ENCODE peak calls at places on chromosome 1, in nine cellular contexts. One of them, this sample, is unnamed.

GRCh38 chr1:85208488-85208887 is 7.7 kb upstream of the SYDE2 start:
- DNase-seq in cardiac fibroblast: no peak
- DNase-seq in stomach: no peak
- DNase-seq in lower leg skin: no peak
- DNase-seq in NT2/D1: no peak
- DNase-seq in NCI-H345: no peak
- DNase-seq in T-helper 2 cell: no peak
- DNase-seq in T-helper 9 cell: no peak
- DNase-seq in breast epithelium: no peak
- DNase-seq in this sample: no peak

GRCh38 chr1:63731117-63732043 is 42.4 kb upstream of the ROR1 start:
- DNase-seq in cardiac fibroblast: peak
- DNase-seq in stomach: no peak
- DNase-seq in lower leg skin: peak
- DNase-seq in NT2/D1: no peak
- DNase-seq in NCI-H345: no peak
- DNase-seq in T-helper 2 cell: no peak
- DNase-seq in T-helper 9 cell: no peak
- DNase-seq in breast epithelium: no peak
- DNase-seq in this sample: no peak

GRCh38 chr1:147089457-147089856 is 82.8 kb downstream of the PRKAB2 start:
- DNase-seq in cardiac fibroblast: no peak
- DNase-seq in stomach: no peak
- DNase-seq in lower leg skin: no peak
- DNase-seq in NT2/D1: no peak
- DNase-seq in NCI-H345: no peak
- DNase-seq in T-helper 2 cell: no peak
- DNase-seq in T-helper 9 cell: no peak
- DNase-seq in breast epithelium: no peak
- DNase-seq in this sample: no peak

GRCh38 chr1:197787056-197787455 is 11.8 kb upstream of the DENND1B start:
- DNase-seq in cardiac fibroblast: peak
- DNase-seq in stomach: no peak
- DNase-seq in lower leg skin: no peak
- DNase-seq in NT2/D1: no peak
- DNase-seq in NCI-H345: no peak
- DNase-seq in T-helper 2 cell: no peak
- DNase-seq in T-helper 9 cell: no peak
- DNase-seq in breast epithelium: no peak
- DNase-seq in this sample: no peak

GRCh38 chr1:1236176-1236763 is 4.2 kb downstream of the B3GALT6 start:
- DNase-seq in cardiac fibroblast: no peak
- DNase-seq in stomach: no peak
- DNase-seq in lower leg skin: no peak
- DNase-seq in NT2/D1: no peak
- DNase-seq in NCI-H345: no peak
- DNase-seq in T-helper 2 cell: no peak
- DNase-seq in T-helper 9 cell: no peak
- DNase-seq in breast epithelium: no peak
- DNase-seq in this sample: no peak

GRCh38 chr1:110068646-110069301 is 1.7 kb downstream of the ALX3 start:
- DNase-seq in cardiac fibroblast: no peak
- DNase-seq in stomach: no peak
- DNase-seq in lower leg skin: no peak
- DNase-seq in NT2/D1: no peak
- DNase-seq in NCI-H345: no peak
- DNase-seq in T-helper 2 cell: no peak
- DNase-seq in T-helper 9 cell: no peak
- DNase-seq in breast epithelium: no peak
- DNase-seq in this sample: no peak

GRCh38 chr1:21490774-21491482 is 18.3 kb upstream of the ALPL start:
- DNase-seq in cardiac fibroblast: peak
- DNase-seq in stomach: no peak
- DNase-seq in lower leg skin: peak
- DNase-seq in NT2/D1: no peak
- DNase-seq in NCI-H345: no peak
- DNase-seq in T-helper 2 cell: no peak
- DNase-seq in T-helper 9 cell: no peak
- DNase-seq in breast epithelium: no peak
- DNase-seq in this sample: no peak

GRCh38 chr1:244878681-244879080 is 14.3 kb upstream of the HNRNPU start:
- DNase-seq in cardiac fibroblast: no peak
- DNase-seq in stomach: peak
- DNase-seq in lower leg skin: no peak
- DNase-seq in NT2/D1: no peak
- DNase-seq in NCI-H345: no peak
- DNase-seq in T-helper 2 cell: no peak
- DNase-seq in T-helper 9 cell: no peak
- DNase-seq in breast epithelium: no peak
- DNase-seq in this sample: no peak

GRCh38 chr1:226962421-226963391 is 22.6 kb downstream of the COQ8A start:
- DNase-seq in cardiac fibroblast: no peak
- DNase-seq in stomach: no peak
- DNase-seq in lower leg skin: no peak
- DNase-seq in NT2/D1: no peak
- DNase-seq in NCI-H345: no peak
- DNase-seq in T-helper 2 cell: no peak
- DNase-seq in T-helper 9 cell: no peak
- DNase-seq in breast epithelium: no peak
- DNase-seq in this sample: no peak

GRCh38 chr1:211944733-211945500 is 90.4 kb downstream of the INTS7 start:
- DNase-seq in cardiac fibroblast: peak
- DNase-seq in stomach: peak
- DNase-seq in lower leg skin: no peak
- DNase-seq in NT2/D1: no peak
- DNase-seq in NCI-H345: no peak
- DNase-seq in T-helper 2 cell: no peak
- DNase-seq in T-helper 9 cell: no peak
- DNase-seq in breast epithelium: no peak
- DNase-seq in this sample: no peak

GRCh38 chr1:170619167-170620030 is 44.5 kb upstream of the PRRX1 start:
- DNase-seq in cardiac fibroblast: peak
- DNase-seq in stomach: no peak
- DNase-seq in lower leg skin: no peak
- DNase-seq in NT2/D1: no peak
- DNase-seq in NCI-H345: peak
- DNase-seq in T-helper 2 cell: no peak
- DNase-seq in T-helper 9 cell: no peak
- DNase-seq in breast epithelium: no peak
- DNase-seq in this sample: no peak

GRCh38 chr1:32250893-32251716 is at the start of gene LCK:
- DNase-seq in cardiac fibroblast: no peak
- DNase-seq in stomach: no peak
- DNase-seq in lower leg skin: no peak
- DNase-seq in NT2/D1: no peak
- DNase-seq in NCI-H345: no peak
- DNase-seq in T-helper 2 cell: peak
- DNase-seq in T-helper 9 cell: peak
- DNase-seq in breast epithelium: no peak
- DNase-seq in this sample: no peak

GRCh38 chr1:32773764-32774463 is 43.2 kb downstream of the YARS1 start:
- DNase-seq in cardiac fibroblast: no peak
- DNase-seq in stomach: no peak
- DNase-seq in lower leg skin: no peak
- DNase-seq in NT2/D1: no peak
- DNase-seq in NCI-H345: no peak
- DNase-seq in T-helper 2 cell: no peak
- DNase-seq in T-helper 9 cell: no peak
- DNase-seq in breast epithelium: no peak
- DNase-seq in this sample: no peak

GRCh38 chr1:154972213-154972516 is 1.6 kb upstream of the SHC1 start:
- DNase-seq in cardiac fibroblast: no peak
- DNase-seq in stomach: no peak
- DNase-seq in lower leg skin: no peak
- DNase-seq in NT2/D1: no peak
- DNase-seq in NCI-H345: no peak
- DNase-seq in T-helper 2 cell: no peak
- DNase-seq in T-helper 9 cell: no peak
- DNase-seq in breast epithelium: no peak
- DNase-seq in this sample: no peak

GRCh38 chr1:107640207-107640606 is 324.8 kb downstream of the VAV3 start:
- DNase-seq in cardiac fibroblast: no peak
- DNase-seq in stomach: no peak
- DNase-seq in lower leg skin: no peak
- DNase-seq in NT2/D1: no peak
- DNase-seq in NCI-H345: no peak
- DNase-seq in T-helper 2 cell: no peak
- DNase-seq in T-helper 9 cell: no peak
- DNase-seq in breast epithelium: no peak
- DNase-seq in this sample: no peak

GRCh38 chr1:15525043-15525958 is 1.3 kb upstream of the CASP9 start:
- DNase-seq in cardiac fibroblast: no peak
- DNase-seq in stomach: no peak
- DNase-seq in lower leg skin: peak
- DNase-seq in NT2/D1: no peak
- DNase-seq in NCI-H345: peak
- DNase-seq in T-helper 2 cell: no peak
- DNase-seq in T-helper 9 cell: no peak
- DNase-seq in breast epithelium: no peak
- DNase-seq in this sample: peak

GRCh38 chr1:207941664-207942063 is 30.7 kb upstream of the CD34 start:
- DNase-seq in cardiac fibroblast: peak
- DNase-seq in stomach: peak
- DNase-seq in lower leg skin: peak
- DNase-seq in NT2/D1: no peak
- DNase-seq in NCI-H345: no peak
- DNase-seq in T-helper 2 cell: no peak
- DNase-seq in T-helper 9 cell: no peak
- DNase-seq in breast epithelium: no peak
- DNase-seq in this sample: no peak

GRCh38 chr1:215970406-215970805 is 403.3 kb downstream of the KCTD3 start:
- DNase-seq in cardiac fibroblast: no peak
- DNase-seq in stomach: no peak
- DNase-seq in lower leg skin: no peak
- DNase-seq in NT2/D1: no peak
- DNase-seq in NCI-H345: no peak
- DNase-seq in T-helper 2 cell: no peak
- DNase-seq in T-helper 9 cell: no peak
- DNase-seq in breast epithelium: no peak
- DNase-seq in this sample: no peak

GRCh38 chr1:93738926-93739325 is 57.3 kb upstream of the BCAR3 start:
- DNase-seq in cardiac fibroblast: no peak
- DNase-seq in stomach: no peak
- DNase-seq in lower leg skin: no peak
- DNase-seq in NT2/D1: no peak
- DNase-seq in NCI-H345: no peak
- DNase-seq in T-helper 2 cell: no peak
- DNase-seq in T-helper 9 cell: no peak
- DNase-seq in breast epithelium: no peak
- DNase-seq in this sample: no peak

GRCh38 chr1:89607888-89608626 is 24.9 kb upstream of the LRRC8C start:
- DNase-seq in cardiac fibroblast: peak
- DNase-seq in stomach: no peak
- DNase-seq in lower leg skin: no peak
- DNase-seq in NT2/D1: no peak
- DNase-seq in NCI-H345: no peak
- DNase-seq in T-helper 2 cell: peak
- DNase-seq in T-helper 9 cell: peak
- DNase-seq in breast epithelium: no peak
- DNase-seq in this sample: no peak

GRCh38 chr1:210072129-210072528 is 134.1 kb downstream of the SYT14 start:
- DNase-seq in cardiac fibroblast: peak
- DNase-seq in stomach: no peak
- DNase-seq in lower leg skin: no peak
- DNase-seq in NT2/D1: no peak
- DNase-seq in NCI-H345: no peak
- DNase-seq in T-helper 2 cell: no peak
- DNase-seq in T-helper 9 cell: no peak
- DNase-seq in breast epithelium: no peak
- DNase-seq in this sample: no peak

This sample was measured in GM12864.